ENCODE peak calls at places on chromosome 13, in nine cellular contexts. Z, B, S, D, W, I, U, O and E are unnamed samples.

GRCh38 chr13:60619461-60619860 is 222.4 kb downstream of the TDRD3 start:
- DNase-seq in U (no peak), D (no peak), O (no peak), Z (no peak), W (no peak), S (no peak), B (no peak), I (no peak), E (no peak)

GRCh38 chr13:21735621-21736401 is 64.9 kb downstream of the FGF9 start:
- DNase-seq in Z (no peak), I (no peak), W (no peak), B (no peak), U (peak), O (no peak), S (no peak), D (no peak), E (no peak)

GRCh38 chr13:41058229-41059070 is 2.9 kb upstream of the WBP4 start:
- DNase-seq in B (no peak), Z (no peak), O (no peak), W (no peak), I (no peak), S (no peak), U (no peak), D (peak), E (no peak)

GRCh38 chr13:106036870-106037269 is 498.6 kb downstream of the EFNB2 start:
- DNase-seq in D (no peak), B (no peak), I (no peak), Z (no peak), W (no peak), U (no peak), S (no peak), O (no peak), E (no peak)

GRCh38 chr13:59261928-59262488 is 901.7 kb downstream of the DIAPH3 start:
- DNase-seq in I (no peak), D (no peak), W (no peak), Z (no peak), S (no peak), U (no peak), O (no peak), B (no peak), E (no peak)

GRCh38 chr13:51781246-51782022 is 22.5 kb downstream of the DHRS12 start:
- DNase-seq in B (no peak), I (no peak), S (no peak), U (no peak), O (no peak), D (peak), W (no peak), Z (no peak), E (no peak)

GRCh38 chr13:38826182-38826813 is 139.4 kb downstream of the FREM2 start:
- DNase-seq in U (no peak), I (no peak), O (no peak), W (peak), Z (no peak), S (no peak), B (no peak), D (no peak), E (no peak)

GRCh38 chr13:100280681-100281080 is 191.8 kb downstream of the PCCA start:
- DNase-seq in Z (peak), B (no peak), O (no peak), S (no peak), U (no peak), I (no peak), W (no peak), D (peak), E (no peak)

GRCh38 chr13:102913924-102914628 is 68.2 kb downstream of the ERCC5 start:
- DNase-seq in I (no peak), U (no peak), Z (no peak), B (no peak), W (peak), S (no peak), O (no peak), D (peak), E (no peak)

GRCh38 chr13:96792188-96792587 is 202.1 kb downstream of the OXGR1 start:
- DNase-seq in W (no peak), I (no peak), O (no peak), D (no peak), Z (no peak), U (no peak), B (no peak), S (no peak), E (no peak)

GRCh38 chr13:96792736-96793444 is 201.4 kb downstream of the OXGR1 start:
- DNase-seq in O (no peak), S (no peak), Z (no peak), W (no peak), D (no peak), U (no peak), B (no peak), I (no peak), E (no peak)

DNA sequence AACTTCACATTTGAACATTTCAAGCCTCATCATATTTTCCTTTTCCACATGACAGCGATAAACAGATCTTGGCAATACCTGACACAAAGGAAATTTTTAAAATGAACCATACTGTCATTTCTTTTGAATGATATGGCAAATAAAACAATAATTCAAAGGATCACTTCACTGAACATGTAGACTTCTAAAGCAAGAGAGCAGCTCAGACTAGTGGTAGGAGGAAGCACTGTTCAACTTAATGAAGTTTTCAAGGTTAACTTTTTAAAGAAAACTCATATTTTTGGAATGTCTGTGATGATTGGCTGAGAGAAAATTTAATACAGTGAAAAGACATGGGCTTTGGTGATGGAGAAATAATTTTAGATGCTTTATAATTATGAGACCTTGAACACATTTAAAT is 198.0 kb downstream of the OXGR1 start:
- DNase-seq in Z (no peak), I (no peak), D (no peak), U (no peak), S (no peak), O (no peak), B (no peak), W (no peak), E (no peak)
- TF ChIP-seq CTCF in Z (peak), I (no peak), D (peak), U (no peak), S (no peak), O (no peak), B (no peak), W (no peak), E (no peak)

GRCh38 chr13:98484289-98485219 is 92.4 kb downstream of the STK24 start:
- DNase-seq in Z (peak), D (peak), O (peak), B (peak), S (no peak), I (peak), W (peak), U (peak), E (peak)
- TF ChIP-seq CTCF in Z (no peak), D (peak), O (no peak), B (no peak), S (no peak), I (no peak), W (no peak), U (no peak), E (no peak)

GRCh38 chr13:34078334-34078999 is 260.5 kb downstream of the RFC3 start:
- DNase-seq in O (no peak), W (no peak), B (no peak), I (no peak), Z (no peak), U (no peak), S (no peak), D (no peak), E (no peak)

GRCh38 chr13:34070544-34071303 is 252.8 kb downstream of the RFC3 start:
- DNase-seq in S (no peak), I (no peak), W (no peak), Z (no peak), B (no peak), D (no peak), O (no peak), U (no peak), E (no peak)

GRCh38 chr13:34076943-34077703 is 259.2 kb downstream of the RFC3 start:
- DNase-seq in B (no peak), D (peak), I (peak), Z (peak), S (no peak), W (peak), U (no peak), O (peak), E (no peak)

GRCh38 chr13:34076319-34076718 is 258.4 kb downstream of the RFC3 start:
- DNase-seq in Z (no peak), U (no peak), S (no peak), I (no peak), O (peak), B (no peak), W (no peak), D (peak), E (no peak)
- TF ChIP-seq CTCF in Z (no peak), U (no peak), S (no peak), I (no peak), O (no peak), B (no peak), W (no peak), D (no peak), E (no peak)

DNA sequence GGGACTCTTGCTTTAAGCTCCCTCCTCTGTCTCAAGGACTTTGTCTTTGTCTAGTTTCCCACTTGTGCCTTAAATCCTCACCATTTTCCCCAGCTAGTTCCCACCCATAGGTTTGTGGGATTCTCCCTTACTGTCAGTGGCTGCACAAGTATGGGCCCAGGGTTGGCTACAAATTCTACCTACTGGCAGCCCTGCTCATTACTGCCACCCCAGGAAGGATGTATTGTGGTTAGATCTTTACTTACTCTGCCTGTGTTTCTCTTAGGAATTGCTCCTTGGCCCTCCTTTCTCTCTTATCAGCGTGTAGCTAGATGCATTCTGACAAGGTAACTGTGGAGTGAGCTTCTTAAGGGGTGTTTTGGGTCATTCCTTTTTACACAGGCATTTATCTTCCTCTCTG is 413.5 kb upstream of the PCDH9 start:
- DNase-seq in I (no peak), B (no peak), D (no peak), S (no peak), U (no peak), Z (no peak), O (no peak), W (no peak), E (no peak)
- TF ChIP-seq CTCF in I (no peak), B (no peak), D (no peak), S (no peak), U (no peak), Z (peak), O (no peak), W (no peak), E (no peak)

GRCh38 chr13:31175847-31176536 is 14.3 kb upstream of the HSPH1 start:
- DNase-seq in B (no peak), U (no peak), Z (no peak), W (no peak), O (no peak), I (no peak), D (no peak), S (no peak), E (no peak)

GRCh38 chr13:31172535-31172934 is 10.8 kb upstream of the HSPH1 start:
- DNase-seq in W (peak), U (no peak), D (peak), S (peak), B (no peak), O (peak), Z (peak), I (peak), E (no peak)

GRCh38 chr13:31172001-31172400 is 10.3 kb upstream of the HSPH1 start:
- DNase-seq in O (peak), I (no peak), Z (peak), B (no peak), U (no peak), W (peak), D (peak), S (no peak), E (no peak)

GRCh38 chr13:31179241-31179640 is 17.5 kb upstream of the HSPH1 start:
- DNase-seq in Z (no peak), I (no peak), B (no peak), O (no peak), W (no peak), U (no peak), D (no peak), S (no peak), E (no peak)

GRCh38 chr13:31174018-31174417 is 12.3 kb upstream of the HSPH1 start:
- DNase-seq in W (no peak), Z (peak), B (no peak), D (peak), S (peak), O (peak), U (no peak), I (no peak), E (no peak)
- TF ChIP-seq CTCF in W (no peak), Z (peak), B (no peak), D (peak), S (peak), O (no peak), U (no peak), I (peak), E (no peak)

GRCh38 chr13:97588993-97589392 is 155.0 kb downstream of the RAP2A start:
- DNase-seq in W (no peak), Z (no peak), S (no peak), O (no peak), B (no peak), D (no peak), I (no peak), U (no peak), E (no peak)
- TF ChIP-seq CTCF in W (peak), Z (peak), S (no peak), O (peak), B (no peak), D (no peak), I (no peak), U (no peak), E (no peak)

DNA sequence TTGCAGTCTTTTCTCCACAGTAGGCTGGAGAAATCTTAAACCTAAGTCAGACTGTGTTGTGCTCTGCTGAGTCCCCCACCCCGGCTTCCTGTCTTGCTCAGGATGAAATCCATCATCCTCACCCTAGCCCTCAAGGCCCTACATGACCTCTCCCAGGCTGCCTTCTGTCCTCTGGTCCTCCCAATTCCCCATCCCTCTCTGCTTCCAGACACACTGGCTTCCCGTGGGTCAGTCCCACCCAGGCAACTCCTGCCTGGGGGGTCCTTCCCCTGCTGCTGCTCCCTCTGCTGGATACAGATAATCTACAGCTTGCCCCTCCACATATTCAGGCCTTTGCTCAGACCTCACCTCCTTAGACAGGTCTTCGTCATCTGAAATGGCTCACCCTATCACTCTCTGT is 18.4 kb upstream of the CBY2 start:
- DNase-seq in S (no peak), U (no peak), B (no peak), O (no peak), D (no peak), Z (no peak), W (no peak), I (no peak), E (no peak)
- TF ChIP-seq CTCF in S (peak), U (no peak), B (no peak), O (peak), D (no peak), Z (peak), W (no peak), I (no peak), E (no peak)

GRCh38 chr13:101785858-101786257 is 333.4 kb downstream of the ITGBL1 start:
- DNase-seq in I (no peak), O (peak), D (peak), S (no peak), W (no peak), Z (peak), B (no peak), U (no peak), E (no peak)
- TF ChIP-seq CTCF in I (peak), O (peak), D (peak), S (no peak), W (peak), Z (peak), B (no peak), U (no peak), E (no peak)

GRCh38 chr13:67275351-67275989 is 45.3 kb upstream of the PCDH9 start:
- DNase-seq in D (no peak), B (no peak), Z (no peak), U (no peak), W (no peak), S (no peak), O (no peak), I (no peak), E (no peak)
- TF ChIP-seq CTCF in D (no peak), B (no peak), Z (no peak), U (no peak), W (no peak), S (no peak), O (no peak), I (no peak), E (no peak)

GRCh38 chr13:48161530-48162179 is 66.8 kb upstream of the MED4 start:
- DNase-seq in S (no peak), I (no peak), D (no peak), O (no peak), B (peak), U (peak), Z (no peak), W (no peak), E (no peak)
- TF ChIP-seq CTCF in S (no peak), I (no peak), D (no peak), O (no peak), B (no peak), U (no peak), Z (no peak), W (no peak), E (no peak)